ENCODE peak calls at places on chromosomes 11 and 22, in eight cellular contexts. K is Panc1, D is HepG2, T is upper lobe of left lung, J is HCT116, O is GM12878, P is K562, G is GM23338. X is an unnamed sample.

GRCh38 chr11:103871923-103872551 is 164.4 kb upstream of the DDI1 start:
- ATAC-seq in K (no peak), D (no peak), T (no peak), J (no peak), O (no peak), P (no peak), G (no peak), X (peak; percentile 29)

GRCh38 chr22:50059881-50060262 is 1.8 kb upstream of the TTLL8 start:
- ATAC-seq in K (no peak), D (no peak), T (no peak), J (no peak), O (no peak), P (no peak), G (no peak), X (no peak)

GRCh38 chr11:35383953-35384352 is 35.4 kb downstream of the SLC1A2 start:
- ATAC-seq in K (no peak), D (no peak), T (no peak), J (no peak), O (no peak), P (no peak), G (no peak), X (no peak)

GRCh38 chr11:46237248-46238077 is 40.0 kb upstream of the CREB3L1 start:
- ATAC-seq in K (peak; percentile 84), D (peak; percentile 25), T (peak; percentile 53), J (peak; percentile 64), O (peak; percentile 20), P (peak; percentile 78), G (peak; percentile 33), X (peak; percentile 51)

GRCh38 chr11:130070829-130071205 is 1.1 kb downstream of the APLP2 start:
- ATAC-seq in K (no peak), D (peak; percentile 2), T (peak; percentile 77), J (no peak), O (no peak), P (peak; percentile 36), G (peak; percentile 16), X (no peak)

GRCh38 chr11:111820059-111820375 is 51.4 kb downstream of the ALG9 start:
- ATAC-seq in K (no peak), D (no peak), T (no peak), J (no peak), O (no peak), P (no peak), G (no peak), X (peak; percentile 65)

GRCh38 chr11:33310720-33311500 is 53.7 kb downstream of the HIPK3 start:
- ATAC-seq in K (no peak), D (no peak), T (no peak), J (no peak), O (no peak), P (no peak), G (peak; percentile 92), X (no peak)

GRCh38 chr11:17558025-17558780 is 11.1 kb downstream of the OTOG start:
- ATAC-seq in K (no peak), D (no peak), T (no peak), J (no peak), O (no peak), P (no peak), G (no peak), X (no peak)

GRCh38 chr11:130451261-130452019 is 3.0 kb downstream of the ADAMTS15 start:
- ATAC-seq in K (peak; percentile 15), D (no peak), T (no peak), J (no peak), O (no peak), P (no peak), G (no peak), X (peak; percentile 1)

GRCh38 chr11:77174559-77174958 is 46.5 kb downstream of the MYO7A start:
- ATAC-seq in K (no peak), D (no peak), T (no peak), J (peak; percentile 18), O (no peak), P (no peak), G (no peak), X (no peak)

GRCh38 chr11:15107730-15108515 is 6.8 kb upstream of the INSC start:
- ATAC-seq in K (no peak), D (no peak), T (no peak), J (no peak), O (peak; percentile 59), P (no peak), G (no peak), X (no peak)

GRCh38 chr11:45354976-45355705 is 69.0 kb upstream of the SYT13 start:
- ATAC-seq in K (no peak), D (no peak), T (peak; percentile 78), J (no peak), O (peak; percentile 83), P (peak; percentile 95), G (peak; percentile 92), X (peak; percentile 91)

GRCh38 chr22:43314611-43315010 is 28.6 kb downstream of the SCUBE1 start:
- ATAC-seq in K (no peak), D (no peak), T (no peak), J (no peak), O (no peak), P (no peak), G (peak; percentile 40), X (no peak)
- TF ChIP-seq POLR2AphosphoS5 in K (no peak), D (no peak), T (no peak), J (no peak), O (no peak), P (no peak), G (no peak), X (no peak)

DNA sequence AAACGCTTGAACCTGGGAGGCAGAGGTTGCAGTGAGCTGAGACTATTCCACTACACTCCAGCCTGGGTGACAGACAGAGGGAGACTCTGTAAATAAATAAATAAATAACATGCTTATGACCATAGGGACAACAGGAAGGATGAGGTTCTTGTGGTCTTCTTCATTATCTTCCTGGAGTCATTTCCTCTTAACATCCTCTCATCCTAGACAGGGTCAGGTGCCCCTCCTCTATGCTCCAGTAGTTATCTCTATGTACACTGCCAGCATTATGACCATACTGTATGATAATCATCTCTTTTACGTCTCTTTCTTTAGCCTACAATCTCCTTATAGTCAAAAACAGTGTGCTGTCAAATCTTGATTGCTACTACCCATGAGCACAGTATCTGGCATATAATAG is 17.7 kb downstream of the RAB30 start:
- ATAC-seq in K (no peak), D (no peak), T (no peak), J (no peak), O (peak; percentile 79), P (peak; percentile 66), G (no peak), X (no peak)
- H3K27ac ChIP-seq in K (no peak overlapping the region), D (no peak overlapping the region), T (no peak overlapping the region), J (no peak overlapping the region), O (no peak overlapping the region), P (no peak overlapping the region), G (no peak overlapping the region), X (no peak overlapping the region)

GRCh38 chr11:65132988-65133700 is 1.2 kb downstream of the SYVN1 start:
- ATAC-seq in K (no peak), D (peak; percentile 14), T (peak; percentile 17), J (peak; percentile 62), O (peak; percentile 56), P (peak; percentile 55), G (peak; percentile 27), X (no peak)
- TF ChIP-seq POLR2AphosphoS5 in K (no peak), D (peak; percentile 69), T (no peak), J (peak; percentile 75), O (no peak), P (no peak), G (no peak), X (no peak)

DNA sequence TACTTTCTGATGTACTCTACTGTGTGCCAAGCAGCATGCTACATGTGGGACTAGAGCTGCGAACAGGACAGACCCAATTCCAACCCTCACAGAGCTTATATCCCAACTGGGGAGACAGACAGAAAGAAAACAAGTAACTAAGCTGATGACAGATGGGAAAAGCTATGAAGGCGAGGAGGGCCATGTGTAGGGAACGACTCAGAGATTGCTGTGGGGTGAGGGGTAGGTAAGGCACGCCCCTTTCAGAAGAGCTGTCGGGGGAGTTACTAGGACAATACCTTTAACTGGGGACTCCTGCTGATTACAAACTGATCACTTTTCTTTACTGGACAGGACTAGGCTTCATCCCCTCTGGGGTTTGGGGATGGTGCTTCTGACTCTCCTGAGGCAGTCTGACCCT is 48.9 kb downstream of the ST3GAL4 start:
- ATAC-seq in K (no peak), D (no peak), T (no peak), J (peak; percentile 6), O (no peak), P (no peak), G (peak; percentile 57), X (no peak)
- H3K27ac ChIP-seq in K (no peak overlapping the region), D (no peak overlapping the region), T (no peak overlapping the region), J (no peak overlapping the region), O (no peak overlapping the region), P (no peak overlapping the region), G (no peak overlapping the region), X (no peak overlapping the region)

X was measured in gastroesophageal sphincter.